ENCODE peak calls at places on chromosomes 2 and 18, in nine cellular contexts. T is NCI-H2081; S is C1 segment of cervical spinal cord; N is AML-193; I is germinal center; Q is hepatocyte; E is naive thymus-derived CD4-positive, alpha-beta T cell; D is fibroblast of mammary gland; R is B cell. J is an unnamed sample.

GRCh38 chr18:8779251-8779650 is 73.9 kb downstream of the MTCL1 start:
- DNase-seq in T (no peak), S (no peak), N (no peak), I (no peak), Q (no peak), E (no peak), D (no peak), R (no peak), J (no peak)

GRCh38 chr2:181384923-181385322 is 72.3 kb upstream of the ITGA4 start:
- DNase-seq in T (no peak), S (no peak), N (no peak), I (no peak), Q (no peak), E (no peak), D (no peak), R (no peak), J (no peak)

GRCh38 chr2:174142290-174142689 is 106.0 kb downstream of the OLA1 start:
- DNase-seq in T (no peak), S (no peak), N (no peak), I (no peak), Q (no peak), E (no peak), D (no peak), R (no peak), J (no peak)

GRCh38 chr2:30216157-30216556 is 15.2 kb upstream of the LBH start:
- DNase-seq in T (no peak), S (no peak), N (no peak), I (no peak), Q (no peak), E (no peak), D (peak; percentile 88), R (no peak), J (no peak)

GRCh38 chr18:212780-213179 is 54.4 kb downstream of the USP14 start:
- DNase-seq in T (no peak), S (no peak), N (no peak), I (peak; percentile 4), Q (no peak), E (no peak), D (no peak), R (no peak), J (no peak)

GRCh38 chr2:224927671-224928173 is 114.5 kb downstream of the DOCK10 start:
- DNase-seq in T (peak; percentile 35), S (no peak), N (no peak), I (no peak), Q (no peak), E (peak; percentile 85), D (peak; percentile 46), R (no peak), J (no peak)

GRCh38 chr2:179532890-179533289 is 268.3 kb upstream of the SESTD1 start:
- DNase-seq in T (no peak), S (no peak), N (no peak), I (no peak), Q (no peak), E (no peak), D (peak; percentile 7), R (no peak), J (no peak)

GRCh38 chr2:64606495-64607363 is 47.0 kb downstream of the SERTAD2 start:
- DNase-seq in T (no peak), S (no peak), N (peak; percentile 91), I (peak; percentile 94), Q (peak; percentile 82), E (peak; percentile 82), D (peak; percentile 84), R (peak; percentile 87), J (peak; percentile 95)

GRCh38 chr18:28684746-28685145 is 507.8 kb upstream of the CDH2 start:
- DNase-seq in T (no peak), S (no peak), N (no peak), I (no peak), Q (no peak), E (no peak), D (peak; percentile 38), R (no peak), J (no peak)

GRCh38 chr2:240997856-240998705 is at the start of gene SNED1:
- DNase-seq in T (peak; percentile 66), S (peak; percentile 68), N (no peak), I (peak; percentile 82), Q (peak; percentile 88), E (peak; percentile 34), D (peak; percentile 68), R (peak; percentile 79), J (peak; percentile 82)

GRCh38 chr2:200365209-200365608 is 58.7 kb downstream of the SPATS2L start:
- DNase-seq in T (no peak), S (no peak), N (no peak), I (no peak), Q (no peak), E (no peak), D (no peak), R (no peak), J (no peak)

GRCh38 chr2:240183370-240184197 is 43.1 kb upstream of the OTOS start:
- DNase-seq in T (no peak), S (no peak), N (no peak), I (no peak), Q (no peak), E (no peak), D (no peak), R (no peak), J (no peak)

GRCh38 chr2:166333809-166334208 is 41.9 kb downstream of the SCN9A start:
- DNase-seq in T (no peak), S (no peak), N (no peak), I (no peak), Q (no peak), E (no peak), D (peak; percentile 53), R (no peak), J (no peak)

GRCh38 chr2:20691076-20691708 is 24.2 kb downstream of the GDF7 start:
- DNase-seq in T (no peak), S (no peak), N (no peak), I (no peak), Q (no peak), E (no peak), D (no peak), R (no peak), J (no peak)

GRCh38 chr2:220396287-220396686 is 768.9 kb downstream of the SLC4A3 start:
- DNase-seq in T (no peak), S (no peak), N (no peak), I (no peak), Q (no peak), E (no peak), D (peak; percentile 67), R (no peak), J (no peak)

GRCh38 chr18:75335511-75335910 is 92.0 kb downstream of the SMIM21 start:
- DNase-seq in T (no peak), S (no peak), N (no peak), I (no peak), Q (no peak), E (no peak), D (no peak), R (no peak), J (no peak)

GRCh38 chr18:31225668-31226067 is 63.0 kb upstream of the DSC1 start:
- DNase-seq in T (no peak), S (no peak), N (no peak), I (no peak), Q (no peak), E (no peak), D (no peak), R (no peak), J (no peak)

GRCh38 chr2:61604433-61604832 is 66.3 kb upstream of the XPO1 start:
- DNase-seq in T (no peak), S (no peak), N (no peak), I (no peak), Q (no peak), E (no peak), D (no peak), R (no peak), J (no peak)

GRCh38 chr2:108305901-108306300 is 17.2 kb downstream of the SULT1C2 start:
- DNase-seq in T (no peak), S (no peak), N (no peak), I (no peak), Q (no peak), E (no peak), D (peak; percentile 67), R (no peak), J (no peak)

GRCh38 chr2:209314641-209315040 is 109.2 kb upstream of the MAP2 start:
- DNase-seq in T (no peak), S (no peak), N (no peak), I (no peak), Q (no peak), E (no peak), D (peak; percentile 6), R (no peak), J (no peak)

GRCh38 chr2:170022692-170023091 is 155.3 kb upstream of the MYO3B start:
- DNase-seq in T (no peak), S (no peak), N (no peak), I (no peak), Q (no peak), E (no peak), D (peak; percentile 95), R (no peak), J (no peak)

GRCh38 chr2:130827502-130828251 is 9.0 kb upstream of the ARHGEF4 start:
- DNase-seq in T (no peak), S (no peak), N (no peak), I (no peak), Q (no peak), E (no peak), D (peak; percentile 58), R (no peak), J (no peak)

GRCh38 chr2:96839288-96839874 is 4.4 kb downstream of the ANKRD23 start:
- DNase-seq in T (no peak), S (no peak), N (no peak), I (peak; percentile 71), Q (no peak), E (peak; percentile 84), D (no peak), R (peak; percentile 87), J (peak; percentile 55)

GRCh38 chr2:28652217-28652616 is 99.4 kb upstream of the PPP1CB start:
- DNase-seq in T (no peak), S (no peak), N (no peak), I (no peak), Q (no peak), E (no peak), D (peak; percentile 49), R (no peak), J (no peak)

GRCh38 chr2:18435425-18436037 is 124.9 kb downstream of the RDH14 start:
- DNase-seq in T (peak; percentile 75), S (no peak), N (peak; percentile 43), I (no peak), Q (peak; percentile 79), E (no peak), D (peak; percentile 87), R (no peak), J (no peak)

GRCh38 chr2:177908182-177908581 is 164.4 kb downstream of the PDE11A start:
- DNase-seq in T (no peak), S (no peak), N (no peak), I (no peak), Q (no peak), E (no peak), D (no peak), R (no peak), J (no peak)

GRCh38 chr2:139080244-139080643 is 300.1 kb upstream of the NXPH2 start:
- DNase-seq in T (no peak), S (no peak), N (no peak), I (no peak), Q (no peak), E (no peak), D (no peak), R (no peak), J (no peak)

GRCh38 chr2:215782271-215782670 is 231.1 kb downstream of the MREG start:
- DNase-seq in T (no peak), S (no peak), N (no peak), I (no peak), Q (no peak), E (no peak), D (no peak), R (no peak), J (no peak)

GRCh38 chr2:43268066-43268971 is 41.9 kb upstream of the ZFP36L2 start:
- DNase-seq in T (no peak), S (no peak), N (peak; percentile 3), I (no peak), Q (no peak), E (no peak), D (peak; percentile 45), R (no peak), J (no peak)

GRCh38 chr2:111617804-111618576 is 266.0 kb downstream of the ANAPC1 start:
- DNase-seq in T (no peak), S (no peak), N (no peak), I (no peak), Q (no peak), E (no peak), D (no peak), R (no peak), J (no peak)

GRCh38 chr18:48805826-48806535 is 144.8 kb downstream of the SMAD7 start:
- DNase-seq in T (no peak), S (no peak), N (no peak), I (no peak), Q (no peak), E (no peak), D (no peak), R (no peak), J (no peak)